ENCODE peak calls at places on chromosomes 1 and 21, in nine cellular contexts. I is testis, W is IMR-90, J is neural progenitor cell, A is uterus, Y is astrocyte of the spinal cord, M is choroid plexus epithelial cell, D is prostate gland, N is epithelial cell of esophagus. U is an unnamed sample.

GRCh38 chr1:179036844-179037465 is 11.3 kb downstream of the FAM20B start:
- DNase-seq in M (no peak), Y (no peak), J (no peak), A (no peak), W (peak), I (no peak), D (no peak), N (peak), U (peak)

GRCh38 chr1:119873166-119874025 is 22.9 kb downstream of the ADAM30 start:
- DNase-seq in Y (peak), A (peak), D (no peak), M (peak), I (peak), W (peak), J (no peak), N (peak), U (peak)

GRCh38 chr21:44024895-44025353 is 12.8 kb downstream of the TRAPPC10 start:
- DNase-seq in M (peak), N (peak), Y (peak), W (peak), A (peak), D (no peak), J (peak), I (peak), U (peak)

GRCh38 chr1:204702552-204703270 is 17.2 kb upstream of the LRRN2 start:
- DNase-seq in D (no peak), M (no peak), I (no peak), A (no peak), J (no peak), Y (no peak), N (no peak), W (no peak), U (no peak)

GRCh38 chr21:45575993-45576837 is 34.0 kb upstream of the SLC19A1 start:
- DNase-seq in Y (no peak), J (no peak), A (no peak), N (no peak), W (no peak), M (no peak), D (no peak), I (no peak), U (no peak)

GRCh38 chr1:189033171-189033570 is 1444.5 kb downstream of the BRINP3 start:
- DNase-seq in J (no peak), M (no peak), A (no peak), D (no peak), I (no peak), Y (no peak), N (no peak), W (no peak), U (no peak)

GRCh38 chr1:46401964-46402626 is 8.0 kb downstream of the FAAH start:
- DNase-seq in J (peak), N (peak), I (peak), M (peak), D (peak), A (peak), Y (peak), W (peak), U (peak)

GRCh38 chr1:220775238-220775853 is 11.4 kb upstream of the MTARC1 start:
- DNase-seq in J (peak), W (no peak), I (peak), N (peak), D (no peak), A (no peak), M (peak), Y (peak), U (peak)

GRCh38 chr1:18730321-18730720 is 99.7 kb downstream of the PAX7 start:
- DNase-seq in J (no peak), Y (no peak), A (no peak), D (no peak), N (no peak), W (no peak), M (no peak), I (no peak), U (no peak)

DNA sequence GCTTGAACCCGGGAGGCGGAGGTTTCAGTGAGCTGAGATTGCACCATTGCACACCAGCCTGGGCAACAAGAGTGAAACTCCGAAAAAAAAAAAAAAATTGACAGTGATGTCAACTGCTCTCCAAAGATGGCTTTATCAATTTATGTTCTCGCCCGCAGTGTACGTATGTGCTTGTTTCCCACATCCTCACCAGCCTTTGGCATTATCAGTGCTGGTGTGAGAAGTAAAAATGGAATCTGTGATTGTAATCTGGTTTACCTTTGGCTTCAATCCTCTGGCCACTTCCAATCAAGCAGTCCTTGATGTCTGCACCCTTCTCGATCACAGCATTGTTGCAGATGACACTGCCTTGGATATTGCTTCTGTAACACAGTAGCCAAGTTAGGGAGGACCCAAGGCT is 14.4 kb upstream of the PTCH2 start:
- DNase-seq in N (no peak), D (no peak), I (no peak), M (no peak), A (no peak), W (no peak), Y (no peak), J (no peak), U (no peak)
- TF ChIP-seq CTCF in N (no peak), D (no peak), I (no peak), M (no peak), A (no peak), W (no peak), Y (no peak), J (no peak), U (no peak)

GRCh38 chr1:6446665-6447015 is 19.3 kb downstream of the TNFRSF25 start:
- DNase-seq in N (no peak), I (no peak), Y (no peak), D (no peak), M (no peak), W (no peak), A (no peak), J (no peak), U (no peak)
- H3K4me3 ChIP-seq in N (no peak), I (no peak), Y (no peak), D (no peak), M (no peak), W (no peak), A (no peak), J (peak), U (no peak)

GRCh38 chr1:212950243-212951057 is at the start of gene VASH2:
- DNase-seq in N (peak), J (peak), I (peak), M (peak), W (peak), D (peak), Y (peak), A (peak), U (peak)
- TF ChIP-seq CTCF in N (no peak), J (no peak), I (no peak), M (no peak), W (no peak), D (no peak), Y (peak), A (no peak), U (no peak)

GRCh38 chr1:51425273-51425672 is 93.8 kb downstream of the EPS15 start:
- DNase-seq in M (no peak), J (no peak), A (no peak), Y (no peak), I (no peak), D (no peak), W (no peak), N (no peak), U (no peak)

GRCh38 chr1:51422367-51423097 is 92.2 kb upstream of the TTC39A start:
- DNase-seq in D (no peak), N (no peak), Y (no peak), J (no peak), W (no peak), A (no peak), I (no peak), M (no peak), U (no peak)

GRCh38 chr1:51420867-51421627 is 90.7 kb upstream of the TTC39A start:
- DNase-seq in D (no peak), J (no peak), W (no peak), I (no peak), A (no peak), N (no peak), M (no peak), Y (no peak), U (no peak)

GRCh38 chr1:51421961-51422360 is 91.6 kb upstream of the TTC39A start:
- DNase-seq in M (peak), N (peak), I (no peak), J (peak), D (no peak), W (peak), Y (peak), A (no peak), U (peak)

DNA sequence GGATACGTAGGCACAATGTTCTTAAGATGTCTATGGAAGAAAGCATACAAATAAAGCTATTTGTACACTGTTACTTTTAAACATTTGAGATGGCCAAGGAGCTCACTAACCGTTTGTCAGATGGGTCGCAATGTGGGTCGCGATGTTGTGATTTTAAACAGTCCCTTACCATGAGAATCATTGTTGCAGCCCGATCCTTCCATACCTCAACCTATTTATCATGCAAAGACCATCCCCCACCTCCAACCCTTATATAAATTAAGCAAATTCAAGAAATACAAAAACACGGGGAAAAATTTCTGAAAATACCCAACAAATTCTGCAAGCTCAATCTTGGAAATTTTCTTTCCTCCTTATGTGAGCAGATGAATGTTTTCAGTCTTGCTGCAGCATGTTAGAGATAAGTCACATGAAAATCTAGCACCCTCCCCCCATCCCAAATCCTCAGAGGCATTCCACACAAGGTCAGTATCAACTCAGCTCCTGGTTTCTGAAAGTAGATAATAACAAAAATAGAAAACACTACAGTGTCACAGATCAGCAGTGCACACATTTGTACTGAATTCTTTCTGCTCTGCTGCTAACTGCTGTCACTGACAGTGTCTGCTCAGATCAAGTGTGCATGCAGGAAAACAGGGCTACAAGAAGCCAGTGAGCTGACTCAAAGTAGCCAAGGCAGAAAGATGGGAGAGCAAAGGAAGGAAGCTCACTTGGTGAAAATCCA is 92.9 kb upstream of the TTC39A start:
- DNase-seq in D (no peak), N (peak), M (peak), A (no peak), J (peak), I (peak), W (peak), Y (no peak), U (peak)
- H3K4me3 ChIP-seq in D (no peak), N (no peak), M (no peak), A (no peak), J (no peak), I (no peak), W (no peak), Y (no peak), U (no peak)

GRCh38 chr1:63774617-63775417 is 1.0 kb downstream of the ROR1 start:
- DNase-seq in J (peak), W (peak), N (peak), I (peak), D (no peak), A (peak), Y (peak), M (peak), U (peak)

GRCh38 chr1:63775418-63776127 is 1.8 kb downstream of the ROR1 start:
- DNase-seq in J (no peak), Y (no peak), N (peak), W (peak), I (no peak), M (peak), A (no peak), D (no peak), U (peak)

GRCh38 chr1:63779338-63779819 is 5.6 kb downstream of the ROR1 start:
- DNase-seq in J (no peak), A (no peak), N (no peak), W (peak), Y (peak), D (no peak), I (no peak), M (no peak), U (no peak)

GRCh38 chr1:63777965-63778880 is 4.4 kb downstream of the ROR1 start:
- DNase-seq in W (no peak), D (no peak), A (no peak), M (no peak), N (no peak), I (no peak), J (no peak), Y (no peak), U (no peak)

GRCh38 chr1:63777286-63777685 is 3.5 kb downstream of the ROR1 start:
- DNase-seq in A (no peak), M (no peak), J (no peak), D (no peak), N (no peak), Y (no peak), W (no peak), I (no peak), U (no peak)
- TF ChIP-seq CTCF in A (no peak), M (peak), J (no peak), D (no peak), N (no peak), Y (no peak), W (no peak), I (no peak), U (no peak)

GRCh38 chr1:246416261-246416660 is 90.8 kb downstream of the SMYD3 start:
- DNase-seq in I (no peak), D (no peak), N (no peak), J (no peak), A (no peak), W (no peak), Y (no peak), M (no peak), U (no peak)
- H3K4me3 ChIP-seq in I (no peak), D (no peak), N (no peak), J (no peak), A (no peak), W (no peak), Y (no peak), M (no peak), U (no peak)

GRCh38 chr1:37808369-37809319 is 636 bp upstream of the YRDC start:
- DNase-seq in J (peak), I (peak), M (peak), A (peak), W (peak), D (peak), Y (peak), N (peak), U (peak)
- TF ChIP-seq CTCF in J (peak), I (no peak), M (peak), A (no peak), W (no peak), D (no peak), Y (no peak), N (no peak), U (no peak)

GRCh38 chr1:153545067-153546055 is at the start of gene S100A4:
- DNase-seq in M (peak), D (peak), W (peak), Y (peak), I (peak), A (peak), N (peak), J (peak), U (peak)
- H3K4me3 ChIP-seq in M (no peak), D (peak), W (no peak), Y (no peak), I (peak), A (peak), N (no peak), J (no peak), U (peak)

DNA sequence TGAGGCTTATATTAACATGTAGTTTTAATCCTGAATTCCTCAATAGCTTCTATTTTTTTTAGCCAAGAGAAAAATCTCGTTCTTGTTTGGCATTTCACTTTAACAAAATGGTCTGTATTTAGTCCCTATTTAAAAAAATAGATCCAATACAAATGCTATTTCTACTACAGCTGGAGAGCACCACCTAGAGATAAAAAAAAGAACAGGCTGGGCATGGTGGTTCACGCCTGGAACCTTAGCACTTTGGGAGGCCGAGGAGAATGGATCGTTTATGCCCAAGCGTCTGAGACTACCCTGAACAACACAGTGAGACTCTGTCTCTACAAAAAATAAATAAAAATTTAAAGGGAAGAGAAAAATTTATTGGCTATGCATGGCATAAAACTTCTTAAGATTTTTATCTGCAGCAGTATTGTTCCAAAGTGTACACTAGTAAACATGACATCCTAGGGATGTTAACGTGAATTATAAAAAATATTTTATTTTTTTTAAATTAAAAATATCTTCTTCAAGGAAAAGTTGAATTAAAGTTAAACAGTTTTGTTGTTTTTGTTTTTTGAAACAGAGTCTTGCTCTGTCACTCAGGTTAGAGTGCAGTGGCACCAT is 4.4 kb downstream of the ST7L start:
- DNase-seq in N (peak), D (no peak), W (peak), M (peak), A (no peak), J (peak), Y (peak), I (no peak), U (peak)
- TF ChIP-seq CTCF in N (peak), D (peak), W (peak), M (peak), A (no peak), J (peak), Y (peak), I (no peak), U (peak)

GRCh38 chr1:77672374-77672773 is 10.1 kb downstream of the ZZZ3 start:
- DNase-seq in J (no peak), I (no peak), A (no peak), D (no peak), Y (no peak), M (no peak), W (no peak), N (no peak), U (no peak)
- H3K4me3 ChIP-seq in J (no peak), I (no peak), A (no peak), D (no peak), Y (no peak), M (no peak), W (no peak), N (no peak), U (peak)

U was measured in cardiac fibroblast.